ENCODE peak calls at places on chromosomes 2 and 18, in eight cellular contexts. One of them, this sample, is unnamed.

GRCh38 chr18:56402872-56403516 is 235.4 kb downstream of the TXNL1 start:
- DNase-seq in heart left ventricle: peak; percentile 28
- DNase-seq in tibial artery: no peak
- DNase-seq in lung: no peak
- DNase-seq in CD4-positive, CD25-positive, alpha-beta regulatory T cell: no peak
- DNase-seq in aorta: peak; percentile 64
- DNase-seq in PC-9: peak; percentile 71
- DNase-seq in gastrocnemius medialis: no peak
- DNase-seq in this sample: no peak

GRCh38 chr2:233267516-233268245 is 16.2 kb downstream of the ATG16L1 start:
- DNase-seq in heart left ventricle: no peak
- DNase-seq in tibial artery: no peak
- DNase-seq in lung: no peak
- DNase-seq in CD4-positive, CD25-positive, alpha-beta regulatory T cell: peak; percentile 79
- DNase-seq in aorta: no peak
- DNase-seq in PC-9: no peak
- DNase-seq in gastrocnemius medialis: no peak
- DNase-seq in this sample: peak; percentile 91

GRCh38 chr18:394997-395383 is 105.5 kb downstream of the COLEC12 start:
- DNase-seq in heart left ventricle: peak; percentile 61
- DNase-seq in tibial artery: no peak
- DNase-seq in lung: no peak
- DNase-seq in CD4-positive, CD25-positive, alpha-beta regulatory T cell: no peak
- DNase-seq in aorta: peak; percentile 77
- DNase-seq in PC-9: no peak
- DNase-seq in gastrocnemius medialis: no peak
- DNase-seq in this sample: no peak

GRCh38 chr2:233084488-233084887 is 24.3 kb downstream of the INPP5D start:
- DNase-seq in heart left ventricle: peak; percentile 74
- DNase-seq in tibial artery: peak; percentile 79
- DNase-seq in lung: peak; percentile 52
- DNase-seq in CD4-positive, CD25-positive, alpha-beta regulatory T cell: peak; percentile 41
- DNase-seq in aorta: peak; percentile 81
- DNase-seq in PC-9: no peak
- DNase-seq in gastrocnemius medialis: peak; percentile 40
- DNase-seq in this sample: peak; percentile 87

GRCh38 chr18:46199515-46200147 is 95.4 kb downstream of the HAUS1 start:
- DNase-seq in heart left ventricle: no peak
- DNase-seq in tibial artery: no peak
- DNase-seq in lung: no peak
- DNase-seq in CD4-positive, CD25-positive, alpha-beta regulatory T cell: no peak
- DNase-seq in aorta: no peak
- DNase-seq in PC-9: peak; percentile 91
- DNase-seq in gastrocnemius medialis: no peak
- DNase-seq in this sample: no peak

GRCh38 chr18:64886995-64887394 is 738.1 kb upstream of the LINC00305 start:
- DNase-seq in heart left ventricle: no peak
- DNase-seq in tibial artery: no peak
- DNase-seq in lung: no peak
- DNase-seq in CD4-positive, CD25-positive, alpha-beta regulatory T cell: no peak
- DNase-seq in aorta: no peak
- DNase-seq in PC-9: no peak
- DNase-seq in gastrocnemius medialis: no peak
- DNase-seq in this sample: no peak

GRCh38 chr2:55862673-55863390 is 60.8 kb downstream of the EFEMP1 start:
- DNase-seq in heart left ventricle: no peak
- DNase-seq in tibial artery: peak; percentile 81
- DNase-seq in lung: peak; percentile 64
- DNase-seq in CD4-positive, CD25-positive, alpha-beta regulatory T cell: no peak
- DNase-seq in aorta: peak; percentile 59
- DNase-seq in PC-9: peak; percentile 99
- DNase-seq in gastrocnemius medialis: peak; percentile 19
- DNase-seq in this sample: no peak

GRCh38 chr2:47108638-47109372 is 46.3 kb downstream of the STPG4 start:
- DNase-seq in heart left ventricle: no peak
- DNase-seq in tibial artery: no peak
- DNase-seq in lung: no peak
- DNase-seq in CD4-positive, CD25-positive, alpha-beta regulatory T cell: no peak
- DNase-seq in aorta: no peak
- DNase-seq in PC-9: peak; percentile 68
- DNase-seq in gastrocnemius medialis: no peak
- DNase-seq in this sample: no peak

GRCh38 chr2:219521066-219521880 is 7.0 kb downstream of the ASIC4 start:
- DNase-seq in heart left ventricle: peak; percentile 48
- DNase-seq in tibial artery: no peak
- DNase-seq in lung: no peak
- DNase-seq in CD4-positive, CD25-positive, alpha-beta regulatory T cell: no peak
- DNase-seq in aorta: no peak
- DNase-seq in PC-9: no peak
- DNase-seq in gastrocnemius medialis: no peak
- DNase-seq in this sample: no peak

GRCh38 chr2:30807249-30807648 is at the start of gene CAPN13:
- DNase-seq in heart left ventricle: no peak
- DNase-seq in tibial artery: no peak
- DNase-seq in lung: peak; percentile 56
- DNase-seq in CD4-positive, CD25-positive, alpha-beta regulatory T cell: no peak
- DNase-seq in aorta: no peak
- DNase-seq in PC-9: peak; percentile 91
- DNase-seq in gastrocnemius medialis: no peak
- DNase-seq in this sample: no peak

GRCh38 chr18:32549248-32549842 is 78.7 kb upstream of the GAREM1 start:
- DNase-seq in heart left ventricle: peak; percentile 44
- DNase-seq in tibial artery: no peak
- DNase-seq in lung: peak; percentile 40
- DNase-seq in CD4-positive, CD25-positive, alpha-beta regulatory T cell: no peak
- DNase-seq in aorta: no peak
- DNase-seq in PC-9: peak; percentile 41
- DNase-seq in gastrocnemius medialis: no peak
- DNase-seq in this sample: peak; percentile 23

GRCh38 chr2:12636837-12637581 is 79.7 kb upstream of the TRIB2 start:
- DNase-seq in heart left ventricle: no peak
- DNase-seq in tibial artery: no peak
- DNase-seq in lung: no peak
- DNase-seq in CD4-positive, CD25-positive, alpha-beta regulatory T cell: no peak
- DNase-seq in aorta: no peak
- DNase-seq in PC-9: no peak
- DNase-seq in gastrocnemius medialis: no peak
- DNase-seq in this sample: no peak

GRCh38 chr2:163558286-163559009 is 177.4 kb downstream of the FIGN start:
- DNase-seq in heart left ventricle: no peak
- DNase-seq in tibial artery: no peak
- DNase-seq in lung: no peak
- DNase-seq in CD4-positive, CD25-positive, alpha-beta regulatory T cell: no peak
- DNase-seq in aorta: no peak
- DNase-seq in PC-9: no peak
- DNase-seq in gastrocnemius medialis: no peak
- DNase-seq in this sample: no peak

GRCh38 chr2:168278424-168278888 is 31.1 kb upstream of the STK39 start:
- DNase-seq in heart left ventricle: no peak
- DNase-seq in tibial artery: no peak
- DNase-seq in lung: no peak
- DNase-seq in CD4-positive, CD25-positive, alpha-beta regulatory T cell: no peak
- DNase-seq in aorta: no peak
- DNase-seq in PC-9: peak; percentile 52
- DNase-seq in gastrocnemius medialis: no peak
- DNase-seq in this sample: no peak

GRCh38 chr2:227818569-227819397 is 5.1 kb downstream of the CCL20 start:
- DNase-seq in heart left ventricle: no peak
- DNase-seq in tibial artery: peak; percentile 79
- DNase-seq in lung: peak; percentile 82
- DNase-seq in CD4-positive, CD25-positive, alpha-beta regulatory T cell: no peak
- DNase-seq in aorta: peak; percentile 67
- DNase-seq in PC-9: no peak
- DNase-seq in gastrocnemius medialis: peak; percentile 22
- DNase-seq in this sample: peak; percentile 55

DNA sequence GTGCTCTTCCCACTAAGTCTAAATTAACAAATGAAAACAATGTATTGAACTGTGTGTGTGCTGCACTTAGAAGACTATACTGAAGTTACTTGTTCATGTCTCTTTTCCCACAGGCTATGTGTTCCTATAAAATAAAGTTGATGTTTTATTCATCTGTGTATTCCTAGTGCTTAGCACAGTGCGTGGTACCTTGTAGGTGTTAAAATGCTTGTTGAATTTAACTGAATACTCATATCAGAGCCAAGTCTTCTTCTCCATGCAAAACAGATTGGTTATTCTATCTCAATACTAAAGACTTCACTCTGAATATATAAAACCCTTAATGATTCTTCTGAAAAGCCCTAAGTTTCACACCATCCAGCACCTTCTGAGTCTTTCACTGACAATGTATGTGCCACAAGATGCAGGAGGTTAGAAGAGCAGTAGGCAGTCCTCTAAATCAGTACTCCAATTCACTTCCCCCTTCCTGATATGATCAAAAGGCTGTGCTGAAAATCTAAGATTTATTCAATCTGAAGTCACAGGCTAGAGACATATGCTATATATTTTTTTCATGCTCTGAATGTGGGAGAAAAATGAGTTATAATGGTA is 231.7 kb upstream of the CCDC150 start:
- DNase-seq in heart left ventricle: no peak
- DNase-seq in tibial artery: no peak
- DNase-seq in lung: no peak
- DNase-seq in CD4-positive, CD25-positive, alpha-beta regulatory T cell: no peak
- DNase-seq in aorta: no peak
- DNase-seq in PC-9: no peak
- DNase-seq in gastrocnemius medialis: no peak
- DNase-seq in this sample: no peak
- H3K4me3 ChIP-seq in heart left ventricle: no peak overlapping the region
- H3K4me3 ChIP-seq in tibial artery: no peak overlapping the region
- H3K4me3 ChIP-seq in lung: no peak overlapping the region
- H3K4me3 ChIP-seq in CD4-positive, CD25-positive, alpha-beta regulatory T cell: no peak overlapping the region
- H3K4me3 ChIP-seq in aorta: no peak overlapping the region
- H3K4me3 ChIP-seq in PC-9: no peak overlapping the region
- H3K4me3 ChIP-seq in gastrocnemius medialis: no peak overlapping the region
- H3K4me3 ChIP-seq in this sample: no peak overlapping the region

DNA sequence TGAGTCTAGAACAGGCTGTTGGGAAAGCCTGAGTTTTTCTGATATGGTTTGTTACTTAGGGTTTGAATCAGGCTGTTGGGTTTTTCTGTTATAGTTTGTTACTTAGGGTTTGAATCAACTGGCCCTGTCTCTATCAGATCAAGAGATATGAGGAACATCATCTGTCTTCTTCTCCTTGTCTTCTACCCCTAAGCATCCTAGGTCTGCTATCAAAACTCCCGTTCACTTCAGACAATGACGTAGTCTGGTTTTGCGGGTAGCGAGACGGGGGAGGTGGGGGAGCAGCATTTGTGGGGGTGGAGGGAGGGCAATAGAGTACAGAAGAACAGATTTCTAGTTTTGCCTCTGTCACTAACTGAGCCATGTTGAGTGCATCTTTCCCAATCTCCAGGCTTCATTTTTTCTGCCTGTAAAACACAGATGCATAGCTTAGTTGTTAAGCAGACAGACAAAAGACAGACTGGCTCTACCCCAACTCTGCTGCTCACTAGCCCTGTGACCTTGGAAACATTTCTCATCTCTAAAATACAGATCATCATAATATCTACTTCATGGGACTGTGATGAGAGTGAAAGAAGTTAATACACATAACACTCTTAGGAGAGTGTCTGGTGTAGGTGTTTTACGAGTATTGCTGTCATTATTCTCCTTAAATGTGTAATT is 9.1 kb downstream of the TNP1 start:
- DNase-seq in heart left ventricle: no peak
- DNase-seq in tibial artery: no peak
- DNase-seq in lung: no peak
- DNase-seq in CD4-positive, CD25-positive, alpha-beta regulatory T cell: no peak
- DNase-seq in aorta: no peak
- DNase-seq in PC-9: no peak
- DNase-seq in gastrocnemius medialis: no peak
- DNase-seq in this sample: no peak
- H3K27ac ChIP-seq in heart left ventricle: no peak overlapping the region
- H3K27ac ChIP-seq in tibial artery: no peak overlapping the region
- H3K27ac ChIP-seq in lung: no peak overlapping the region
- H3K27ac ChIP-seq in CD4-positive, CD25-positive, alpha-beta regulatory T cell: no peak overlapping the region
- H3K27ac ChIP-seq in aorta: no peak overlapping the region
- H3K27ac ChIP-seq in PC-9: no peak overlapping the region
- H3K27ac ChIP-seq in gastrocnemius medialis: no peak overlapping the region
- H3K27ac ChIP-seq in this sample: no peak overlapping the region

DNA sequence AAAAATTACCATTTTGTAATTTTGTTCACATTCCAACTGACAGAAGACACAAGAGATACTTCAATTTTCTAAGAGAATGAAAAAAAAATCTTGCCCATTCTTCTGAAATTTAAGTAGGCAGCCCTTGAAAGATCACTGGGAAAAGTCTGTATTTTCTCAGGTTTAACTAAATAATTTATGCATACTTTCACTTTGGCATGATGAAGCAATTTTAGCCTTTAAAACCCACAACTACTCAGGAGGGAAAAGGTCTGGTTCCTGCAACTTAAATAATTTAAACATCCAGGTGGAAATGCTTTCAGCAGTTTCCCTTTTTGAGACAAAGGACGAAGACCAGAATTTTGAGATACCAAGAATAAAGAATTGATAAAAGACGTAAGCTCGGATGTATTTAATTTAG is 61.4 kb downstream of the ZEB2 start:
- DNase-seq in heart left ventricle: no peak
- DNase-seq in tibial artery: no peak
- DNase-seq in lung: no peak
- DNase-seq in CD4-positive, CD25-positive, alpha-beta regulatory T cell: no peak
- DNase-seq in aorta: no peak
- DNase-seq in PC-9: no peak
- DNase-seq in gastrocnemius medialis: no peak
- DNase-seq in this sample: no peak
- H3K4me3 ChIP-seq in heart left ventricle: no peak overlapping the region
- H3K4me3 ChIP-seq in tibial artery: no peak overlapping the region
- H3K4me3 ChIP-seq in lung: no peak overlapping the region
- H3K4me3 ChIP-seq in CD4-positive, CD25-positive, alpha-beta regulatory T cell: no peak overlapping the region
- H3K4me3 ChIP-seq in aorta: no peak overlapping the region
- H3K4me3 ChIP-seq in PC-9: no peak overlapping the region
- H3K4me3 ChIP-seq in gastrocnemius medialis: no peak overlapping the region
- H3K4me3 ChIP-seq in this sample: no peak overlapping the region

DNA sequence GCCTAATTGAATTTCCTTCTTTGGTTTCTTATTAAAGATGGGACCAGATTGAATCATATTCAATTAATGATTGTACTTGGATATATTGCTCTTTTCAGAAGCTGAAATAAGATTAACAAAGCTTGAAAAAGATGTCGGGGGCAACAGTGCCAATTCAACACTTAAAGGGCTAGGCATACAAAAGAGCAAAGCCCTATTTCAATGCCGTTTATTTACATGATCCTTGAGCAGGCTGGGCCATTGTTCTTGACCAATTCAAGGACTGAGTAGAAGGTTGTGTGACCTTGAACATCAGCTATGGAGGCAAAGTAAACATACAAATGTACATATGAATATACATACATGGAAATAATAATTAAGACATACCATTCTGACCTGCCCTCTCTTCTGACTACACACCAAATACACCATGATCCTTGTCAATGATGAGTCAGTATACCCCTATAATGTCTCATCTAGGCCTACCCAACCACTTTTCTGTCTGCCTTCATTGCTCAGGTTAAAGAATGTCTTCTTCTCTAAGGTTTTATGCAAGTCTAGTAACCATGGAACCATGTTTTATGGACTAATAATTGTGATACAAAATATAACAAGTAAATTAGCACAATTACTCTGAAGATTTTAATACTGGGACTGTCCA is 128.9 kb downstream of the NCKAP5 start:
- DNase-seq in heart left ventricle: no peak
- DNase-seq in tibial artery: no peak
- DNase-seq in lung: no peak
- DNase-seq in CD4-positive, CD25-positive, alpha-beta regulatory T cell: no peak
- DNase-seq in aorta: no peak
- DNase-seq in PC-9: no peak
- DNase-seq in gastrocnemius medialis: no peak
- DNase-seq in this sample: no peak
- H3K27ac ChIP-seq in heart left ventricle: no peak overlapping the region
- H3K27ac ChIP-seq in tibial artery: no peak overlapping the region
- H3K27ac ChIP-seq in lung: no peak overlapping the region
- H3K27ac ChIP-seq in CD4-positive, CD25-positive, alpha-beta regulatory T cell: no peak overlapping the region
- H3K27ac ChIP-seq in aorta: no peak overlapping the region
- H3K27ac ChIP-seq in PC-9: no peak overlapping the region
- H3K27ac ChIP-seq in gastrocnemius medialis: no peak overlapping the region
- H3K27ac ChIP-seq in this sample: no peak overlapping the region

GRCh38 chr2:9631976-9632700 is 1.3 kb upstream of the YWHAQ start:
- DNase-seq in heart left ventricle: peak; percentile 72
- DNase-seq in tibial artery: no peak
- DNase-seq in lung: no peak
- DNase-seq in CD4-positive, CD25-positive, alpha-beta regulatory T cell: no peak
- DNase-seq in aorta: no peak
- DNase-seq in PC-9: no peak
- DNase-seq in gastrocnemius medialis: no peak
- DNase-seq in this sample: no peak
- H3K4me3 ChIP-seq in heart left ventricle: no peak overlapping the region
- H3K4me3 ChIP-seq in tibial artery: no peak overlapping the region
- H3K4me3 ChIP-seq in lung: no peak overlapping the region
- H3K4me3 ChIP-seq in CD4-positive, CD25-positive, alpha-beta regulatory T cell: no peak overlapping the region
- H3K4me3 ChIP-seq in aorta: no peak overlapping the region
- H3K4me3 ChIP-seq in PC-9: no peak overlapping the region
- H3K4me3 ChIP-seq in gastrocnemius medialis: no peak overlapping the region
- H3K4me3 ChIP-seq in this sample: no peak overlapping the region

This sample was measured in CD4-positive, alpha-beta memory T cell.